ENCODE peak calls at places on chromosomes 3 and 15, in eight cellular contexts. B is prostate gland, M is tibial nerve, R is ovary, I is breast epithelium, P is adrenal gland, Z is uterus, E is stomach. H is an unnamed sample.

GRCh38 chr3:25783661-25784512 is 644 bp upstream of the NGLY1 start:
- DNase-seq in M (no peak), I (no peak), P (peak), E (peak), Z (peak), R (no peak), B (peak), H (no peak)

GRCh38 chr3:115517457-115518050 is 105.8 kb upstream of the GAP43 start:
- DNase-seq in B (no peak), P (no peak), I (no peak), E (no peak), R (no peak), M (no peak), Z (no peak), H (no peak)

GRCh38 chr3:28935141-28935540 is 345.7 kb upstream of the RBMS3 start:
- DNase-seq in M (no peak), E (no peak), I (no peak), P (no peak), B (no peak), Z (no peak), R (no peak), H (no peak)

GRCh38 chr15:90165659-90166489 is 35.3 kb upstream of the SEMA4B start:
- DNase-seq in I (peak), E (peak), R (no peak), B (peak), P (peak), M (no peak), Z (peak), H (no peak)

GRCh38 chr3:177835008-177835407 is 637.7 kb upstream of the TBL1XR1 start:
- DNase-seq in R (no peak), M (no peak), E (no peak), I (no peak), B (no peak), P (no peak), Z (no peak), H (no peak)

GRCh38 chr3:20197775-20198174 is 11.8 kb upstream of the SGO1 start:
- DNase-seq in R (no peak), Z (no peak), B (no peak), M (no peak), I (no peak), P (no peak), E (no peak), H (no peak)

GRCh38 chr3:175146258-175146657 is 287.1 kb downstream of the NAALADL2 start:
- DNase-seq in E (no peak), I (no peak), Z (no peak), R (no peak), B (no peak), P (no peak), M (no peak), H (no peak)

GRCh38 chr3:32106132-32106928 is at the start of gene GPD1L:
- DNase-seq in P (peak), B (peak), M (peak), Z (peak), R (peak), I (peak), E (peak), H (peak)

GRCh38 chr3:157542711-157543485 is 39.7 kb upstream of the VEPH1 start:
- DNase-seq in I (peak), B (peak), E (peak), R (peak), P (peak), Z (no peak), M (peak), H (no peak)

GRCh38 chr3:139292933-139293664 is 50.7 kb upstream of the MRPS22 start:
- DNase-seq in Z (no peak), R (no peak), P (no peak), I (no peak), M (no peak), B (no peak), E (no peak), H (no peak)

GRCh38 chr3:150408232-150409124 is at the start of gene TSC22D2:
- DNase-seq in B (peak), I (peak), Z (peak), P (peak), E (peak), R (peak), M (peak), H (peak)

GRCh38 chr3:48400824-48401433 is 28.9 kb downstream of the FBXW12 start:
- DNase-seq in Z (peak), I (peak), R (peak), P (peak), E (peak), M (no peak), B (peak), H (peak)

GRCh38 chr3:26460975-26461374 is 161.6 kb upstream of the LRRC3B start:
- DNase-seq in I (no peak), P (no peak), Z (no peak), E (no peak), B (no peak), R (no peak), M (no peak), H (no peak)

GRCh38 chr3:165805834-165806561 is 31.2 kb downstream of the BCHE start:
- DNase-seq in B (no peak), P (no peak), M (no peak), R (no peak), I (no peak), E (no peak), Z (no peak), H (no peak)

GRCh38 chr3:140467916-140468315 is 209.9 kb upstream of the TRIM42 start:
- DNase-seq in R (no peak), I (no peak), M (no peak), B (no peak), Z (no peak), E (no peak), P (no peak), H (no peak)

GRCh38 chr3:38640661-38641441 is 8.6 kb downstream of the SCN5A start:
- DNase-seq in Z (no peak), M (no peak), B (no peak), I (peak), P (no peak), E (no peak), R (no peak), H (no peak)

GRCh38 chr15:59048897-59049296 is 56.0 kb upstream of the CCNB2 start:
- DNase-seq in P (no peak), E (no peak), R (no peak), I (no peak), B (no peak), M (no peak), Z (no peak), H (no peak)

GRCh38 chr15:74791667-74792066 is 9.8 kb downstream of the CSK start:
- DNase-seq in R (no peak), I (no peak), B (no peak), M (no peak), P (no peak), E (no peak), Z (no peak), H (no peak)

GRCh38 chr3:108407858-108408257 is 102.5 kb downstream of the MYH15 start:
- DNase-seq in Z (no peak), P (no peak), B (no peak), M (no peak), I (no peak), E (no peak), R (no peak), H (no peak)

GRCh38 chr3:125589743-125590142 is 5.6 kb downstream of the OSBPL11 start:
- DNase-seq in B (no peak), P (no peak), I (no peak), R (no peak), E (no peak), Z (no peak), M (no peak), H (no peak)

GRCh38 chr3:48656061-48656840 is 6.4 kb downstream of the CELSR3 start:
- DNase-seq in R (peak), B (peak), I (peak), M (peak), E (peak), Z (peak), P (peak), H (peak)

GRCh38 chr3:49500408-49501257 is 30.6 kb downstream of the DAG1 start:
- DNase-seq in B (peak), M (no peak), Z (peak), R (no peak), P (peak), I (no peak), E (peak), H (no peak)

GRCh38 chr3:27666277-27666676 is 55.8 kb downstream of the EOMES start:
- DNase-seq in E (no peak), P (no peak), M (no peak), I (no peak), B (no peak), Z (no peak), R (no peak), H (no peak)

GRCh38 chr3:159866201-159866746 is 122.4 kb upstream of the IL12A start:
- DNase-seq in R (no peak), Z (no peak), P (no peak), E (no peak), M (no peak), B (peak), I (no peak), H (no peak)

GRCh38 chr3:36730965-36731364 is 33.4 kb downstream of the DCLK3 start:
- DNase-seq in B (no peak), R (no peak), Z (no peak), E (peak), P (no peak), I (no peak), M (no peak), H (no peak)

GRCh38 chr15:89383635-89384604 is 49.3 kb upstream of the POLG start:
- DNase-seq in E (no peak), I (peak), R (peak), M (peak), P (peak), B (peak), Z (peak), H (no peak)

GRCh38 chr3:136366289-136366688 is 116.1 kb downstream of the PCCB start:
- DNase-seq in M (no peak), E (no peak), P (no peak), Z (no peak), B (no peak), R (no peak), I (no peak), H (no peak)

GRCh38 chr15:69723404-69724097 is 270.9 kb downstream of the RPLP1 start:
- DNase-seq in E (no peak), B (peak), P (no peak), I (no peak), Z (no peak), M (no peak), R (no peak), H (no peak)

GRCh38 chr15:55343168-55343567 is 24.1 kb downstream of the PIGB start:
- DNase-seq in I (no peak), B (no peak), R (no peak), P (no peak), Z (no peak), E (no peak), M (no peak), H (no peak)

GRCh38 chr15:52351206-52351907 is 55.8 kb upstream of the MYO5C start:
- DNase-seq in R (no peak), E (no peak), I (no peak), M (no peak), P (no peak), B (no peak), Z (no peak), H (no peak)

GRCh38 chr3:42683875-42684593 is 1.3 kb upstream of the KLHL40 start:
- DNase-seq in P (peak), E (peak), M (peak), Z (peak), I (no peak), B (peak), R (no peak), H (peak)

DNA sequence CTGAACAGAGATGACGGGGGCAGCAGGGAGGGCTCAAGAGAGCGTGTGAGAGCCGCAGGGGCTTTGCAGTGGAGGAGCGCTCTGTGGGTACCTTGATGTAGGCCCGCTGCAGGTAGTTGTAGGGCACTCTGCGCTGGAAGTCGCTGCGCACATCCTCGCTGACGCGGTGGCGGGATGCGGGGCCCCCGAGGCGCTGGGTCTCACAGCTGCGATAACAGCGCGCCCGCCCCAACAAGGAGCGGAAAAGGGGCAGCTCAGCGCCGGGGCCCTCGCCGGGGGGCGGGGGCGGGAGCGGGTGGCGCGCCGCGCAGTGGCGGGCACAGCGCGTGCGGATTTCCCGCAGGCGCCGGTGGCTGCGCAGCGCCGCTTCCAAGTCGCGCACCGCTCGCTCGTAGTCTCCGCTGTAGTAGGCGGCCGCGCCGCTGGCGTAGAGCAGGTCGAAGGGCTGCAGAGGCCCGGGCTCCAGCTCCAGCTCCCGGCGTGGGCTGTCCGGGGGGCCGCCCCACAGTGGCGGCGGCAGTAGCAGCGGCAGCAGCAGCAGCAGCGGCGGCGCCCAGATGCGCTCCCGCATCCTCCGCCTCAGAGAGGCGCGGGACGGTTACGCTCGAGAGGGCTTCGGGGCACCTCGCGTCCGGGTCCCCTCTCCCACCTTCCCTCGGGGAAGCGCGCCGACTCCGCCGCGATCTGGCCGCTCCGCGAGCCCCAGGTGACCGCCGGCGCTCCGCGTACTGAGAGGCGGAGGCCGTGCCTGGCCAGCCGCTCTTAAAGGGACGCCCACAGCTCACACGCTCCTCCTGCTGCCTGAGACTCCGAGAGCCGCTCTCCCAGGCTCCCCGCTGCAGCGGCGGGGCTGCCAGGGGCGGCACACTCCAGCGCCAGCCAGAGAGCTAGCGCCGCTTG is at the start of gene P3H2:
- DNase-seq in M (peak), R (peak), P (peak), I (peak), B (peak), Z (peak), E (peak), H (peak)
- TF ChIP-seq POLR2A in M (no peak), R (no peak), P (peak), I (no peak), B (no peak), Z (peak), E (no peak), H (peak)

DNA sequence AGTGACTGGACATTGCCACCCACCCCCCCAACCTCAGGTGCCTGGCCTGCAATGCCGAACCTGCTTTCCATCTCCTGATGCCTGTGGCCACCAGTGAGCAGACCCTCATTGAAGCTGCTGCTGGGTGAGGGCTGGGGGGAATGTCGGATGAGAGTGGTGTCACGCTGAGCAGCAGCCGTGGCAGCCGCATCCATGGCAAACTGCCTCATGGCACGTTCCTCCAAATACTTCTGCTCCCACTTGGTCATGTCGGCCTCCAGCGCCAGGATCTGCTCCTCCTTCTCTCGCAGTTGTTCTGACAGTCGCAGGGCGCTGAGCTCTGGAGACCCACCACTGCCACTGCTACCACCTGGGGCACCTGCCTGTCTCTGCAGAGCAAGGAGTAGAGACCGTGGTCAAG is 14.2 kb downstream of the AMOTL2 start:
- DNase-seq in R (peak), M (no peak), I (no peak), P (no peak), Z (peak), E (no peak), B (no peak), H (no peak)
- TF ChIP-seq POLR2A in R (no peak), M (no peak), I (no peak), P (no peak), Z (no peak), E (no peak), B (no peak), H (no peak)

GRCh38 chr3:187079090-187080022 is 59.9 kb downstream of the RPL39L start:
- DNase-seq in P (no peak), Z (no peak), E (no peak), M (no peak), B (no peak), R (no peak), I (no peak), H (no peak)
- TF ChIP-seq POLR2A in P (no peak), Z (no peak), E (no peak), M (no peak), B (no peak), R (no peak), I (no peak), H (peak)

GRCh38 chr15:63499611-63500010 is 4.8 kb upstream of the USP3 start:
- DNase-seq in E (no peak), Z (no peak), B (no peak), P (no peak), R (no peak), M (no peak), I (no peak), H (no peak)

GRCh38 chr15:63502137-63502801 is 2.1 kb upstream of the USP3 start:
- DNase-seq in R (no peak), Z (peak), M (no peak), I (peak), B (peak), P (no peak), E (peak), H (no peak)

GRCh38 chr15:63502843-63503738 is 1.3 kb upstream of the USP3 start:
- DNase-seq in E (peak), I (peak), R (peak), M (peak), P (peak), Z (peak), B (peak), H (no peak)

GRCh38 chr15:63500265-63501250 is 3.8 kb upstream of the USP3 start:
- DNase-seq in B (no peak), M (no peak), Z (no peak), R (no peak), P (no peak), E (peak), I (no peak), H (no peak)

DNA sequence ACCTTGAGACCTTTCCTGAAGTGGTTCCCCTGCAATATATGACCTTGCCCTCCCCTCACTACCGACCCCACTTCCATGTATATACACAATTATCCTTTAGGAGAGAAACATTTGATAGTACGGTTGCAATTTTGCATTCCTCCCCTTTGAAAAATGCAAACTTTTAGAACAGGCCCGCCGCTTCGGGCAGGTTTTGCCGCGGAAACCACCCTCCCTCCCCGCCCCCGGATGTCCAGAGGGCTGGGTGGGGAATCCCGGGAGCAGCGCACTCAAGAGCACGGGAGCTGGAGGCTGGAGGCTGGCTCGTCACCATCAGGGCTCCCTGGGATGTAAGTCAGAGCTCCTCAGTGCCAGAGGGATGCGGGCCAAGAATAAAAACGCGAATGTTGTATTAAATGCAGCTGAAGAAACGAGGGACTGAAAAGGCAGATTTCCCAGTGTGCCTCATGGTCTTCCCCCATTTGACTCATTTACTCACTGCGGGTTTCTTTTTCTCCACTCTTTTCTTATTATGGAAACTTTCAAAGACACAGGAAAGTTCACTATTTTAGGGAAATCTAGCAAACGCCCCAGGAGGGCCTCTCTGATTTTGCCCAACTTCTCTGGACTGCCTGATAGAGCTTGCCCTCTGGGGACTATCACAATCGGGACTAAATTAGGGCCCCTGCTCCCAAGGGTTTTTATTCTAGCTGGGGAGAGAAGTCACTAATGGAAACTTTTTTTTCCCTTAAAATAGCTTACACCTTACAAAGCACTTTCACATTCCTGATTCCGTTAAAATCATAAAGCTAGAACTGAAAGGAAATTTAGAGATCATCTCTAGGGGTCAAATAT is 2.9 kb upstream of the USP3 start:
- DNase-seq in Z (peak), P (peak), B (peak), I (peak), E (peak), M (peak), R (peak), H (no peak)
- TF ChIP-seq POLR2A in Z (peak), P (peak), B (no peak), I (no peak), E (no peak), M (no peak), R (peak), H (no peak)

DNA sequence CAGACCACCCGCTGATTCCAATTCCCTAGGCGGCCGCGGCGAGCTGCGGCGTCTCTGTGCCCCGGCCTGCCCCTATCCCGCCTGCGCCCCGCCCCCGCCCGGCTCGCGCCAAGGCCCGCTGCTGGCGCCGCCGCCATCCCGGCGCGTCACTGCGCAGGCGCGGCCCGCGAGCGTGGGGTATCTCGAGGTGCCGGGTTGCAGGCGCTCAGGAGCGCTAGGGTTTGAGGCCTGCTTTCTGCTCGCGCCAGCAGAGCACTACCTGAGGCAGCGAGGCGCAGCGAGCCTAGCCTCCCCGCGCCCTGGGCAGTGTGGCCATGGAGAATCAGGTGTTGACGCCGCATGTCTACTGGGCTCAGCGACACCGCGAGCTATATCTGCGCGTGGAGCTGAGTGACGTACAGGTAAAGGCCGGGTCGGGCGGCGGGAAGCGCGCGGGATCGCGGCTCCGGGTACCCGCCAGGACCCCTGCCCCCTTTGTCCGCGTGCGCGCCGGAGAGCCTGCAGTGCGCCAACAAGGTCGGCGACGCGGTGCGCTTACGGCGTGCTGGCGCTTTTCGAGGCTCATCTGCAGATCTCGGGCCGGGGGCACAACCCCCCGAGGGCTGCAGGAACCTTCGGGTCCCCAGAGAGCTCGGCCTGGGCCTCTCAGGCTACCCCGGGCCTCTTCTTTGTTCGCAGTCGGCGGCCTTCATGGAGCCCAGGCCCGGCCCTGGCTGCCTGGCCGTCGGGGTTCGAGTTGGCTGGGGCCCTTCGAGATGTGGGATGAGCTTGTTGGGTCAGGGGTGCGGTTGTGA is at the start of gene HACD3:
- DNase-seq in R (peak), P (peak), I (peak), E (peak), M (peak), B (peak), Z (peak), H (peak)
- TF ChIP-seq POLR2A in R (peak), P (peak), I (no peak), E (no peak), M (no peak), B (peak), Z (peak), H (peak)

GRCh38 chr3:180881065-180881801 is 31.2 kb upstream of the FXR1 start:
- DNase-seq in R (no peak), I (no peak), B (no peak), M (no peak), P (no peak), E (no peak), Z (no peak), H (no peak)

GRCh38 chr3:180882115-180882514 is 30.4 kb upstream of the FXR1 start:
- DNase-seq in R (no peak), E (no peak), M (no peak), P (no peak), Z (no peak), B (no peak), I (no peak), H (no peak)
- TF ChIP-seq POLR2A in R (no peak), E (no peak), M (no peak), P (no peak), Z (no peak), B (no peak), I (no peak), H (no peak)

H was measured in GM12892.